ENCODE peak calls at places on chromosome 11, in four cellular contexts. P is esophagus squamous epithelium, R is GM03348, X is mucosa of descending colon. B is an unnamed sample.

GRCh38 chr11:65611028-65611757 is 2.8 kb downstream of the MAP3K11 start:
- DNase-seq in P (no peak), R (no peak), X (no peak), B (no peak)

GRCh38 chr11:106706355-106706754 is 311.9 kb downstream of the GUCY1A2 start:
- DNase-seq in P (no peak), R (no peak), X (no peak), B (no peak)

GRCh38 chr11:76203131-76203925 is 3.0 kb downstream of the WNT11 start:
- DNase-seq in P (no peak), R (no peak), X (no peak), B (no peak)

GRCh38 chr11:76156971-76157427 is 49.3 kb downstream of the WNT11 start:
- DNase-seq in P (no peak), R (no peak), X (no peak), B (no peak)

GRCh38 chr11:2464451-2465165 is 19.8 kb downstream of the KCNQ1 start:
- DNase-seq in P (no peak), R (peak), X (no peak), B (no peak)

GRCh38 chr11:76268498-76268897 is 62.2 kb upstream of the WNT11 start:
- DNase-seq in P (no peak), R (no peak), X (no peak), B (no peak)

GRCh38 chr11:82701847-82702520 is 31.7 kb downstream of the FAM181B start:
- DNase-seq in P (no peak), R (peak), X (peak), B (no peak)

GRCh38 chr11:133239530-133239929 is 292.8 kb downstream of the OPCML start:
- DNase-seq in P (no peak), R (no peak), X (no peak), B (no peak)

GRCh38 chr11:2803186-2804057 is 82.2 kb downstream of the CDKN1C start:
- DNase-seq in P (no peak), R (no peak), X (no peak), B (no peak)